ENCODE peak calls at places on chromosomes 4 and X, in four cellular contexts. S is tibial nerve, C is retinal pigment epithelial cell, U is GM06990. X is an unnamed sample.

GRCh38 chrX:40061005-40061404 is 36.8 kb downstream of the BCOR start:
- DNase-seq in S (no peak), C (no peak), U (no peak), X (no peak)

GRCh38 chrX:30626402-30626801 is 26.8 kb upstream of the GK start:
- DNase-seq in S (no peak), C (no peak), U (no peak), X (no peak)

GRCh38 chrX:74656079-74656745 is 41.8 kb upstream of the RLIM start:
- DNase-seq in S (no peak), C (no peak), U (no peak), X (no peak)

GRCh38 chr4:105520819-105521790 is 31.3 kb upstream of the ARHGEF38 start:
- DNase-seq in S (no peak), C (no peak), U (peak; percentile 13), X (peak; percentile 64)

GRCh38 chr4:72440404-72440803 is 128.6 kb downstream of the ADAMTS3 start:
- DNase-seq in S (no peak), C (no peak), U (no peak), X (no peak)

GRCh38 chr4:95571577-95571976 is 22.8 kb upstream of the UNC5C start:
- DNase-seq in S (no peak), C (no peak), U (no peak), X (no peak)

GRCh38 chrX:151505796-151506195 is 57.7 kb upstream of the PASD1 start:
- DNase-seq in S (no peak), C (no peak), U (no peak), X (peak; percentile 14)

GRCh38 chr4:40990202-40990898 is 224.0 kb downstream of the APBB2 start:
- DNase-seq in S (no peak), C (peak; percentile 56), U (peak; percentile 62), X (peak; percentile 75)

GRCh38 chrX:40083120-40083978 is 14.4 kb downstream of the BCOR start:
- DNase-seq in S (no peak), C (no peak), U (no peak), X (no peak)

DNA sequence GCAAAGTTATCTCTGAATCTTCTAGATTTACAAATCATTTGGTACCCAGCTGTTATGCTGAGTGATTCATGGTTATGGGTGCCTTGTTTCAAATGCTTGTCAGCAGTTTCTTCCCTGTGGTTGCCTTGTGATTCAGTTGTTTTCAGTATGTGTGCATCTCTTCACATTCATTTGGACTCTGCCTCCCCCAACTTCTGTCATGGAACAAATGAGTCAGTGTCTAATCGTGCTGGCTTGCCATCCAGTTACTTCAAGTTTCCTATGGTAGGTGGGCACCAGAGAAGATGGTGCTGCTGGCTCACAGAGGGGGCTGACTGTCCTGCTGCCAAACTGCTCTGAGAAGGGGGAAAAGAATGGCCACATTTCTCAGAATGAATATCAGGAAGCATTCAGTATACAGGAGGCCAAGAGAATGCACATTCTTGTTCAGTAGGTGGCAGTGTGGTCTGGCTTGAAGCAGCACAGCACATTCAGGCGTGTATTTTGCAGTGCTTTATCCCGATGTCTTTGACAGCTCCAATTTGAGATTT is 260.9 kb downstream of the GLUD2 start:
- DNase-seq in S (no peak), C (peak; percentile 8), U (peak; percentile 41), X (peak; percentile 64)
- TF ChIP-seq CTCF in S (peak; percentile 26), C (peak; percentile 60), U (peak; percentile 45), X (peak; percentile 43)

GRCh38 chr4:32002037-32002747 is 1282.0 kb downstream of the PCDH7 start:
- DNase-seq in S (no peak), C (no peak), U (no peak), X (no peak)

GRCh38 chr4:31998807-31999206 is 1278.6 kb downstream of the PCDH7 start:
- DNase-seq in S (no peak), C (no peak), U (no peak), X (no peak)

GRCh38 chr4:32000846-32001488 is 1280.8 kb downstream of the PCDH7 start:
- DNase-seq in S (no peak), C (no peak), U (no peak), X (no peak)

GRCh38 chr4:31995943-31996901 is 1276.1 kb downstream of the PCDH7 start:
- DNase-seq in S (no peak), C (no peak), U (no peak), X (no peak)
- H3K4me3 ChIP-seq in S (peak overlapping the region; percentile 13), C (no peak overlapping the region), U (no peak overlapping the region), X (no peak overlapping the region)

DNA sequence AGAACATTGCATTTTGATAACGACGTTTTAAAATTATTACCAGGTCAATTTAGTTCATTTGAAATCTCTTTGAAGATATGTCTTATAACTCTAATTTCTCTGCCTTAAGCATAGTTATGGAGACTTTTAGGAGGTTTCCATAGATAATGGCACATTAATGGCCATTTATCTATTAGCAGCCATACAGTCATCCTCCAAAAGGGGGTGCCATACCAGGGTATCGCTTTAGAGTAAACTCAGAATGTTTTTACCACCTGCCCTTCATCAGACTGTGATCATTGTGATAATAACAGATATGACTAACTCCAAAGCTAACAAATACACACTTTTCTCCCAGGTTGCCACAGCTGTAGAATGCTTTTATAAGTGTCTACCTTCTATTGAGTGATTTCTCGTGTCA is 461.5 kb downstream of the FSTL5 start:
- DNase-seq in S (no peak), C (no peak), U (no peak), X (peak; percentile 6)
- TF ChIP-seq CTCF in S (no peak), C (peak; percentile 10), U (peak; percentile 42), X (peak; percentile 40)

GRCh38 chr4:8475751-8476575 is 35.4 kb downstream of the TRMT44 start:
- DNase-seq in S (no peak), C (no peak), U (no peak), X (no peak)
- H3K4me3 ChIP-seq in S (no peak overlapping the region), C (no peak overlapping the region), U (no peak overlapping the region), X (no peak overlapping the region)

DNA sequence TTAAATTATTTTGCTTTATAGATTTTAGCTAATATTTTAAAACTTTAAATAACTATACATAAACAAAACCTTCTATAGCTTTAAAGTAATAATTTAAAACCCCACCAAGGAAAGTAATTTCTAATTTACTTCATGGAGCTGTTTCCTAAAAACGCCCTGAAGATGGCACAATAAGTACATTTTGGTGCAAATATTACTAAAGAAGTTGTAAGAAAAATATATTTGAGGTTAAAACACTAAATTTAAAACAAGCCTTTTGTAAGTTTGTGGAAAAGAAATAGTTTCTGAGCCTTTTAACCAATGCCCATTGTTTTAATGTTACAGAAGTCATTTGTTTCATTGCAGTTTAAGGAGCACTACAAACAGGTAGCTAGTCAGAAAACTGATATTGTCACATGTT is 137.4 kb upstream of the AGA start:
- DNase-seq in S (no peak), C (no peak), U (no peak), X (no peak)
- TF ChIP-seq CTCF in S (no peak), C (peak; percentile 28), U (no peak), X (no peak)

DNA sequence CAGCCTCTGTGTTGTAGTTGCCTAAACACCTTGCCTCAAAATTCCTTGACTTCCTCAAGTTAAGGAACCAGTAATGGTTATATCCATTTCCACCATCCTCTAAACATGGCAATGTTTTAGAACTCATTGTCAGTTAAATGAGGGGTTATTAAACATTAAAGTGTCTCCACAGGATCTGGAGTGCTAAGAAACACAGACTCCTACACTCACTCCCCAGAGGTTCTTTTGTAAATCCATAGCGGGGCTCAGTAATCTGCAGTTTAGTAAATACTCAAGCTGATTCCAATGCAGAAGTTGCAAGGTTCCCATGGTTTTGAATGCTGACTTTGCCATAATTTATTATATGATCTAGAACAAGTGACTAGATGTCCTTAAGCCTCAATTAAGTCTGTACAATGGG is 245.5 kb downstream of the GPAT3 start:
- DNase-seq in S (no peak), C (no peak), U (no peak), X (no peak)
- H3K4me3 ChIP-seq in S (no peak overlapping the region), C (no peak overlapping the region), U (no peak overlapping the region), X (no peak overlapping the region)